ENCODE peak calls at places on chromosomes 2 and 18, in seven cellular contexts. J is GDM1; X is activated CD4-positive, alpha-beta T cell treated with anti-CD3 and anti-CD28 coated beads, Interleukin-2, amount 50 U/mL, for 1 hour; U is pulmonary artery endothelial cell; V is substantia nigra; T is stimulated activated naive CD8-positive, alpha-beta T cell treated with anti-CD3 and anti-CD28 coated beads, Interleukin-15, Interleukin-2, amounts not matched to agents 100 U/mL and 50 U/mL, for 24 hours; I is RPMI8226. H is an unnamed sample.

GRCh38 chr2:129619471-129619870 is 360.0 kb upstream of the RAB6C start:
- DNase-seq in J (no peak), X (no peak), U (no peak), V (no peak), T (no peak), I (no peak), H (no peak)

GRCh38 chr2:205570641-205571040 is 111.7 kb upstream of the NRP2 start:
- DNase-seq in J (no peak), X (no peak), U (no peak), V (no peak), T (no peak), I (no peak), H (no peak)

GRCh38 chr2:170498559-170498958 is 216.6 kb upstream of the SP5 start:
- DNase-seq in J (no peak), X (no peak), U (no peak), V (no peak), T (no peak), I (no peak), H (no peak)

GRCh38 chr2:16425462-16426336 is 239.9 kb downstream of the CYRIA start:
- DNase-seq in J (no peak), X (no peak), U (no peak), V (no peak), T (no peak), I (no peak), H (peak; percentile 95)

GRCh38 chr2:11140492-11140891 is 14.8 kb upstream of the SLC66A3 start:
- DNase-seq in J (no peak), X (no peak), U (no peak), V (no peak), T (no peak), I (no peak), H (no peak)

GRCh38 chr2:171139860-171140259 is 20.8 kb downstream of the TLK1 start:
- DNase-seq in J (no peak), X (no peak), U (no peak), V (no peak), T (no peak), I (no peak), H (peak; percentile 68)

GRCh38 chr2:112646791-112647720 is 1.3 kb downstream of the SLC20A1 start:
- DNase-seq in J (no peak), X (no peak), U (no peak), V (no peak), T (no peak), I (peak; percentile 51), H (no peak)

GRCh38 chr18:31741096-31741735 is 19.5 kb downstream of the SLC25A52 start:
- DNase-seq in J (peak; percentile 13), X (peak; percentile 52), U (no peak), V (peak; percentile 15), T (peak; percentile 53), I (peak; percentile 59), H (no peak)

GRCh38 chr2:207432471-207432870 is 97.3 kb upstream of the CREB1 start:
- DNase-seq in J (no peak), X (no peak), U (no peak), V (no peak), T (no peak), I (no peak), H (no peak)

H was measured in islet precursor cell.